ENCODE peak calls at places on chromosomes 1 and 21, in ten cellular contexts. N is SK-N-SH, U is thoracic aorta, W is heart right ventricle, L is transverse colon, C is fibroblast of lung, B is uterus, K is endothelial cell of umbilical vein, I is SJSA1, G is astrocyte. A is an unnamed sample.

GRCh38 chr1:15370781-15371467 is 38.8 kb upstream of the EFHD2 start:
- DNase-seq in B (peak), C (peak), L (peak), U (no peak), I (no peak), W (peak), K (no peak), G (no peak), N (peak), A (no peak)

GRCh38 chr1:109197163-109198042 is 16.3 kb upstream of the SARS1 start:
- DNase-seq in N (no peak), B (no peak), K (peak), G (peak), C (peak), U (peak), I (peak), L (no peak), W (peak), A (no peak)

GRCh38 chr1:114154146-114154962 is 685 bp upstream of the SYT6 start:
- DNase-seq in B (no peak), W (no peak), G (peak), K (peak), C (peak), U (no peak), L (no peak), N (peak), I (no peak), A (no peak)

GRCh38 chr1:38919075-38919474 is 22.6 kb downstream of the RHBDL2 start:
- DNase-seq in K (no peak), N (peak), I (no peak), U (no peak), G (no peak), W (no peak), B (peak), C (no peak), L (no peak), A (peak)

GRCh38 chr1:200740291-200741212 is 1.9 kb downstream of the CAMSAP2 start:
- DNase-seq in W (no peak), L (no peak), C (peak), U (no peak), B (no peak), N (no peak), I (peak), G (no peak), K (peak), A (no peak)

GRCh38 chr1:31580891-31581603 is 4.7 kb downstream of the TINAGL1 start:
- DNase-seq in L (no peak), B (no peak), I (no peak), G (no peak), U (no peak), W (no peak), K (no peak), C (no peak), N (no peak), A (no peak)

GRCh38 chr1:159955456-159955855 is 1.4 kb upstream of the SLAMF9 start:
- DNase-seq in K (no peak), N (no peak), L (no peak), U (no peak), C (no peak), B (no peak), I (no peak), W (no peak), G (no peak), A (no peak)

GRCh38 chr1:33170351-33171274 is 11.2 kb downstream of the TRIM62 start:
- DNase-seq in K (peak), C (no peak), L (no peak), N (no peak), B (no peak), G (no peak), I (no peak), W (peak), U (no peak), A (peak)

GRCh38 chr1:44707112-44707881 is 23.7 kb downstream of the RNU5D-1 start:
- DNase-seq in N (no peak), W (no peak), C (peak), G (peak), I (peak), K (peak), U (no peak), B (no peak), L (no peak), A (no peak)

GRCh38 chr1:206952182-206952581 is 5.9 kb upstream of the PIGR start:
- DNase-seq in K (no peak), I (no peak), G (peak), W (no peak), N (no peak), L (no peak), U (no peak), B (no peak), C (no peak), A (no peak)

GRCh38 chr1:169326644-169327316 is 40.8 kb downstream of the NME7 start:
- DNase-seq in B (no peak), I (no peak), N (no peak), K (peak), C (peak), G (peak), U (no peak), L (no peak), W (no peak), A (no peak)

GRCh38 chr1:204729516-204729915 is 44.0 kb upstream of the LRRN2 start:
- DNase-seq in N (no peak), W (no peak), L (no peak), G (no peak), I (no peak), C (no peak), K (no peak), U (no peak), B (no peak), A (no peak)

GRCh38 chr21:46423546-46424061 is 35.1 kb upstream of the DIP2A start:
- DNase-seq in K (no peak), U (no peak), B (no peak), I (no peak), L (no peak), W (no peak), C (no peak), G (no peak), N (no peak), A (no peak)

GRCh38 chr1:180257461-180257860 is 27.4 kb downstream of the LHX4 start:
- DNase-seq in B (no peak), K (no peak), L (no peak), G (no peak), N (no peak), U (no peak), W (no peak), C (no peak), I (no peak), A (no peak)

GRCh38 chr1:155124503-155125463 is 2.9 kb upstream of the EFNA1 start:
- DNase-seq in I (peak), K (peak), L (peak), C (no peak), W (no peak), G (peak), N (no peak), U (no peak), B (no peak), A (no peak)

GRCh38 chr1:29113407-29114117 is 10.1 kb downstream of the TMEM200B start:
- DNase-seq in U (no peak), B (no peak), W (no peak), I (no peak), N (no peak), G (no peak), L (no peak), C (no peak), K (no peak), A (no peak)

GRCh38 chr1:36894824-36895223 is 139.5 kb downstream of the GRIK3 start:
- DNase-seq in U (no peak), L (no peak), I (no peak), W (no peak), K (no peak), B (no peak), N (no peak), G (no peak), C (no peak), A (no peak)

GRCh38 chr1:88286716-88287115 is 397.4 kb upstream of the PKN2 start:
- DNase-seq in I (no peak), K (no peak), W (no peak), N (no peak), B (no peak), C (no peak), U (no peak), L (no peak), G (no peak), A (no peak)

GRCh38 chr1:200359610-200360163 is 50.1 kb downstream of the ZNF281 start:
- DNase-seq in N (no peak), C (peak), U (no peak), K (no peak), G (peak), L (no peak), I (no peak), B (no peak), W (no peak), A (no peak)

GRCh38 chr1:158506369-158506987 is 34.5 kb downstream of the OR10R2 start:
- DNase-seq in K (peak), C (no peak), G (no peak), W (peak), N (peak), L (peak), I (peak), U (no peak), B (no peak), A (peak)

GRCh38 chr1:223079498-223079897 is 63.5 kb downstream of the TLR5 start:
- DNase-seq in W (no peak), L (no peak), C (no peak), N (no peak), K (no peak), I (no peak), B (no peak), U (no peak), G (no peak), A (no peak)

GRCh38 chr1:33392639-33393038 is 38.3 kb downstream of the PHC2 start:
- DNase-seq in G (no peak), L (no peak), W (no peak), C (peak), K (no peak), I (no peak), U (no peak), N (peak), B (no peak), A (no peak)

GRCh38 chr1:17475729-17476128 is 36.3 kb upstream of the RCC2 start:
- DNase-seq in N (peak), U (no peak), B (no peak), G (peak), K (no peak), W (peak), I (no peak), L (no peak), C (peak), A (no peak)

GRCh38 chr1:157596384-157596783 is 1.5 kb downstream of the FCRL4 start:
- DNase-seq in C (no peak), N (no peak), I (no peak), U (no peak), K (no peak), B (no peak), W (no peak), L (no peak), G (no peak), A (no peak)

GRCh38 chr1:159015440-159015909 is 5.8 kb downstream of the IFI16 start:
- DNase-seq in C (peak), U (peak), B (peak), G (peak), I (peak), L (peak), N (no peak), K (peak), W (peak), A (no peak)

GRCh38 chr1:59457786-59458185 is 160.9 kb downstream of the FGGY start:
- DNase-seq in U (no peak), I (no peak), C (no peak), B (no peak), L (no peak), G (no peak), W (no peak), K (no peak), N (no peak), A (no peak)

GRCh38 chr1:201432814-201433213 is 11.3 kb upstream of the TNNI1 start:
- DNase-seq in L (no peak), G (no peak), U (no peak), I (no peak), W (no peak), B (no peak), N (no peak), C (no peak), K (no peak), A (no peak)

GRCh38 chr1:220956861-220957605 is 77.8 kb downstream of the HLX start:
- DNase-seq in G (peak), L (no peak), K (no peak), W (no peak), C (peak), U (no peak), N (no peak), I (peak), B (peak), A (no peak)

GRCh38 chr1:159783724-159784123 is 3.0 kb downstream of the DUSP23 start:
- DNase-seq in I (peak), G (no peak), L (no peak), C (no peak), U (no peak), W (no peak), N (no peak), B (no peak), K (no peak), A (no peak)

GRCh38 chr1:247482747-247483146 is 24.8 kb upstream of the OR2B11 start:
- DNase-seq in L (no peak), U (no peak), G (no peak), B (no peak), W (no peak), K (no peak), N (no peak), I (no peak), C (no peak), A (no peak)

GRCh38 chr1:221069956-221070355 is 190.7 kb downstream of the HLX start:
- DNase-seq in U (no peak), B (no peak), I (no peak), C (no peak), W (no peak), G (no peak), L (no peak), K (no peak), N (no peak), A (no peak)

GRCh38 chr1:2555634-2556276 is 416 bp upstream of the TNFRSF14 start:
- DNase-seq in I (no peak), N (no peak), B (peak), G (no peak), K (peak), U (no peak), W (peak), C (peak), L (peak), A (peak)

GRCh38 chr1:234598974-234599616 is 10.9 kb downstream of the IRF2BP2 start:
- DNase-seq in U (no peak), K (peak), C (no peak), G (no peak), B (no peak), I (no peak), W (no peak), L (peak), N (no peak), A (no peak)

GRCh38 chr1:204742676-204743075 is 57.1 kb upstream of the LRRN2 start:
- DNase-seq in I (no peak), L (no peak), C (no peak), G (no peak), K (no peak), U (no peak), B (no peak), N (no peak), W (no peak), A (no peak)

GRCh38 chr1:20411196-20411980 is 74.6 kb downstream of the CAMK2N1 start:
- DNase-seq in K (peak), G (peak), L (no peak), W (no peak), I (peak), C (peak), N (no peak), U (no peak), B (no peak), A (no peak)

GRCh38 chr1:170176772-170177171 is 31.0 kb downstream of the NTMT2 start:
- DNase-seq in I (no peak), K (no peak), G (no peak), L (no peak), U (no peak), B (no peak), N (no peak), C (no peak), W (no peak), A (no peak)

GRCh38 chr1:87956766-87957165 is 628.1 kb downstream of the LMO4 start:
- DNase-seq in I (peak), U (no peak), K (no peak), L (no peak), C (no peak), N (no peak), B (no peak), W (no peak), G (peak), A (no peak)

GRCh38 chr1:212591922-212592321 is 16.6 kb upstream of the ATF3 start:
- DNase-seq in U (no peak), L (no peak), B (no peak), I (no peak), G (no peak), W (no peak), K (no peak), C (no peak), N (no peak), A (no peak)

GRCh38 chr1:212595787-212596714 is 12.5 kb upstream of the ATF3 start:
- DNase-seq in B (no peak), C (peak), L (peak), U (no peak), I (peak), N (no peak), K (peak), W (peak), G (peak), A (no peak)

GRCh38 chr1:212595229-212595628 is 13.3 kb upstream of the ATF3 start:
- DNase-seq in C (no peak), U (no peak), N (no peak), G (no peak), B (no peak), W (no peak), K (no peak), L (no peak), I (no peak), A (no peak)

GRCh38 chr1:212594640-212595039 is 13.9 kb upstream of the ATF3 start:
- DNase-seq in I (no peak), B (no peak), L (no peak), C (no peak), K (no peak), N (no peak), G (no peak), U (no peak), W (no peak), A (no peak)

GRCh38 chr1:212593696-212594335 is 14.7 kb upstream of the ATF3 start:
- DNase-seq in U (no peak), C (no peak), I (no peak), L (no peak), G (no peak), B (no peak), N (no peak), W (no peak), K (no peak), A (no peak)
- H3K27ac ChIP-seq in U (no peak), C (no peak), I (no peak), L (no peak), G (no peak), B (no peak), N (no peak), W (no peak), K (no peak), A (no peak)

DNA sequence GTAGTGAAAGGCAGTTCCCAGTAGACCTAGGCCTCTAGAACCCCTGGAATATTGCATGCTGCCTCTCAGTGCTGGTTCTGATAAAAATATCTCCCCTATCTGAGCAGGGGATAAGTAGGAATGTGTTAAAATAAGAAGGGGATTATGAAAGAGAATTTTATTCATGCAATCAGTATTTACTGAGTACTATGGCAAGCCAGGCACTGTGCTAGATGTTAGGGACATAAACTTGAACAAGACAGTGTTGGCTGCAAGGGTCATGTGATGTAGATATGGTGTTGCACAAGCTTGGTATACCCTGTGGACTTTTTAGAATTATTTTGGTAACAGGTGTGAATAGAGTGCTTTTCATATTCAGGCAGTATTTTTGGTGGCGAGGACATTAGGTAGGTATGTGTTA is 23.6 kb downstream of the NOS1AP start:
- DNase-seq in U (no peak), K (no peak), W (no peak), I (no peak), N (no peak), L (no peak), G (no peak), B (no peak), C (no peak), A (no peak)
- H3K27ac ChIP-seq in U (no peak), K (no peak), W (no peak), I (no peak), N (no peak), L (no peak), G (no peak), B (no peak), C (no peak), A (no peak)

DNA sequence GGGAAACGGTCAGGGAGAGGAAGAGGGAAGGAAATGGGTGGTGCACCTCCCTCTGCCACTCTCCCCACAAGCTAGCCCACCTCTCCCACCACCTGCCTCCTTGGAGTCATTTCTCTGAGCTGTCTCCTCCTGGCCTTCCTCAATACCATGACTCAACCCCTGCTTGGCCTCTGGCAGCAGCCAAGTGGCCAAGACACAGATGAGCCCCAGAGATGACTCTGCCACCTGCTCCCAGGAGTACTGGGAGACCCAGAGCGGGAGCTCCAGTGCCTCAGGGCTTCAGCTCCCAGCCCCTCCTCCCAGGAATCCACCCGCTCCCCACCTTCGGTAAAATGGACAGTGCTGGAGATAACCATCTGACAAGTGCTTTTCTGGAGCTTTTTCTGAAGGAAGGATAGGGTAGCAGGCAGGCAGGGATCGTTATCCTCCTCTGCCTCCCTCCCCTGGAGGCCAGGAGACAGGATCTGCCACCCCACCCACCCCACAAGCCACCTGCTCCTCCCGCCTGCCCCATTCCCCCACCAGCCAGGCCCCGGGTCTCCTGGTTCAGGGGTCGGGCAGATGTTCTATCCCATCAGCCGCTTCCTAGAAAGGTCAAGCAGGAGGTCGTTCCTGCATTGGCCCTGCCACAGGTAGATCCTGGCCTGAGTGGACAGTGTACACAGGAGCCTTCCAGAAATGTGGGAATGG is 2.5 kb downstream of the S100A16 start:
- DNase-seq in I (no peak), U (no peak), L (no peak), B (no peak), N (no peak), W (no peak), K (peak), C (no peak), G (peak), A (no peak)
- H3K27ac ChIP-seq in I (no peak), U (peak), L (peak), B (peak), N (no peak), W (peak), K (peak), C (peak), G (peak), A (peak)

DNA sequence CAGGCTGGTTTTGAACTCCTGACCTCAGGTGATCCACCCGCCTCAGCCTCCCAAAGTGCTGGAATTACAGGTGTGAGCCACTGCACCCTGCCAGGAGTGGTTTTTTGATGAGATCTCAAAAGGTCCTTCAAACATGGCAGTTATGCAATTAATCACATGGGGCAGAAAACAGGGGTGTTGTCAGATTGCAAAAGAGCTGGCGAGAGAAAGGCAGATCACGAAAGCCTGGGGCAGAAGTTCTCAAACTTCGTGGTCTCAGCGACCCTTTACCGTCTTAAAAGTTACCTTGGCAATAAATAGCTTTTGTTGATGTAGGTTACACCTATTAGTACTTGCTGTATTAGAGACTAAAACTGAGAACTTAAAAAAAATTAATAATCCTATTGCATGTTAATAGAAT is 16.1 kb downstream of the CNR2 start:
- DNase-seq in B (no peak), C (no peak), G (no peak), I (no peak), W (no peak), L (no peak), N (no peak), U (no peak), K (no peak), A (no peak)
- H3K27ac ChIP-seq in B (no peak), C (no peak), G (no peak), I (no peak), W (no peak), L (no peak), N (no peak), U (no peak), K (no peak), A (no peak)

GRCh38 chr1:186188736-186189135 is 186.3 kb downstream of the TPR start:
- DNase-seq in L (no peak), N (no peak), B (no peak), G (no peak), U (no peak), I (no peak), W (no peak), C (peak), K (no peak), A (no peak)
- H3K27ac ChIP-seq in L (no peak), N (peak), B (no peak), G (peak), U (peak), I (peak), W (no peak), C (no peak), K (peak), A (no peak)